ENCODE peak calls at places on chromosomes 4 and X, in eight cellular contexts. M is fibroblast of pulmonary artery; G is GM20000; D is naive thymus-derived CD8-positive, alpha-beta T cell; I is neuronal stem cell; C is stimulated activated CD4-positive, alpha-beta T cell treated with anti-CD3 and anti-CD28 coated beads, Interleukin-15, amount 100 ng/mL, for 1 hour; A is NCI-H1105; B is HT-29. X is an unnamed sample.

GRCh38 chr4:14726441-14727405 is 275.6 kb upstream of the CPEB2 start:
- DNase-seq in M (peak; percentile 40), G (no peak), D (no peak), I (no peak), C (no peak), A (peak; percentile 75), B (peak; percentile 83), X (no peak)

GRCh38 chr4:145697332-145697731 is 17.4 kb downstream of the C4orf51 start:
- DNase-seq in M (no peak), G (no peak), D (no peak), I (no peak), C (no peak), A (no peak), B (no peak), X (no peak)

GRCh38 chr4:65600656-65601055 is 69.6 kb downstream of the EPHA5 start:
- DNase-seq in M (no peak), G (no peak), D (no peak), I (no peak), C (no peak), A (no peak), B (no peak), X (no peak)

GRCh38 chr4:40405194-40405593 is 70.1 kb downstream of the CHRNA9 start:
- DNase-seq in M (no peak), G (no peak), D (no peak), I (no peak), C (no peak), A (no peak), B (no peak), X (no peak)

GRCh38 chr4:143390764-143391163 is 54.1 kb downstream of the GAB1 start:
- DNase-seq in M (no peak), G (no peak), D (no peak), I (no peak), C (no peak), A (no peak), B (no peak), X (no peak)

GRCh38 chrX:11367609-11368430 is 74.6 kb downstream of the AMELX start:
- DNase-seq in M (peak; percentile 33), G (no peak), D (no peak), I (no peak), C (no peak), A (no peak), B (peak; percentile 30), X (no peak)

GRCh38 chrX:56232221-56233082 is at the start of gene KLF8:
- DNase-seq in M (no peak), G (peak; percentile 69), D (peak; percentile 4), I (no peak), C (no peak), A (no peak), B (no peak), X (peak; percentile 30)

GRCh38 chrX:140393507-140393906 is 111.4 kb downstream of the SOX3 start:
- DNase-seq in M (no peak), G (no peak), D (no peak), I (no peak), C (no peak), A (no peak), B (no peak), X (no peak)

GRCh38 chr4:845233-845835 is 19.4 kb upstream of the CPLX1 start:
- DNase-seq in M (peak; percentile 33), G (no peak), D (no peak), I (no peak), C (no peak), A (no peak), B (no peak), X (peak; percentile 3)

GRCh38 chr4:149166886-149167285 is 648.8 kb downstream of the IQCM start:
- DNase-seq in M (no peak), G (no peak), D (no peak), I (no peak), C (no peak), A (no peak), B (no peak), X (no peak)

GRCh38 chrX:110563276-110563675 is 204.6 kb downstream of the RTL9 start:
- DNase-seq in M (no peak), G (no peak), D (no peak), I (no peak), C (no peak), A (no peak), B (no peak), X (no peak)

GRCh38 chrX:7047951-7048350 is 99.6 kb upstream of the STS start:
- DNase-seq in M (no peak), G (no peak), D (no peak), I (no peak), C (no peak), A (no peak), B (no peak), X (no peak)

GRCh38 chrX:38923451-38923969 is 122.3 kb downstream of the MID1IP1 start:
- DNase-seq in M (no peak), G (peak; percentile 7), D (no peak), I (no peak), C (no peak), A (no peak), B (no peak), X (no peak)

GRCh38 chrX:5113128-5113527 is 1115.5 kb downstream of the NLGN4X start:
- DNase-seq in M (peak; percentile 1), G (peak; percentile 0), D (no peak), I (no peak), C (no peak), A (peak; percentile 7), B (peak; percentile 34), X (no peak)

GRCh38 chr4:158722291-158722916 is 792 bp downstream of the PPID start:
- DNase-seq in M (peak; percentile 49), G (no peak), D (peak; percentile 11), I (peak; percentile 23), C (no peak), A (no peak), B (peak; percentile 65), X (peak; percentile 8)

GRCh38 chr4:41323706-41324105 is 67.0 kb downstream of the UCHL1 start:
- DNase-seq in M (peak; percentile 22), G (no peak), D (no peak), I (no peak), C (no peak), A (no peak), B (peak; percentile 77), X (no peak)

GRCh38 chr4:82437285-82438005 is 7.1 kb downstream of the ENOPH1 start:
- DNase-seq in M (peak; percentile 40), G (no peak), D (no peak), I (no peak), C (no peak), A (no peak), B (no peak), X (no peak)

GRCh38 chr4:17664755-17665154 is 50.3 kb downstream of the MED28 start:
- DNase-seq in M (no peak), G (no peak), D (no peak), I (no peak), C (no peak), A (no peak), B (no peak), X (no peak)

X was measured in nephron progenitor cell.